ENCODE peak calls at places on chromosome 3, in four cellular contexts. Y is heart right ventricle; D is endothelial cell; W is activated T-helper 1 cell treated with anti-CD3 and anti-CD28 coated beads, Interleukin-12 subunit alpha, Interleukin-12 subunit beta, Interleukin-2, Interleukin-4 antibody, amounts not matched to agents 30 ng/mL and 10 ng/mL and 1 ng/mL, durations not matched to agents 14 hours and 24 hours and 36 hours. K is an unnamed sample.

GRCh38 chr3:108221403-108221802 is 821 bp downstream of the IFT57 start:
- DNase-seq in W (no peak), D (no peak), Y (no peak), K (no peak)

GRCh38 chr3:43181202-43181910 is 75.5 kb upstream of the POMGNT2 start:
- DNase-seq in Y (no peak), W (peak), D (no peak), K (no peak)

GRCh38 chr3:71972031-71972430 is 187.1 kb upstream of the PROK2 start:
- DNase-seq in D (no peak), Y (no peak), W (no peak), K (no peak)

GRCh38 chr3:127426444-127427168 is 138.8 kb upstream of the PRR20G start:
- DNase-seq in W (no peak), D (no peak), Y (no peak), K (peak)

GRCh38 chr3:119636891-119637611 is 23.3 kb downstream of the POPDC2 start:
- DNase-seq in W (no peak), D (no peak), Y (no peak), K (no peak)

GRCh38 chr3:37993811-37994638 is 3.4 kb downstream of the VILL start:
- DNase-seq in W (peak), D (peak), Y (peak), K (peak)

GRCh38 chr3:13112521-13113345 is 39.5 kb upstream of the IQSEC1 start:
- DNase-seq in Y (no peak), W (no peak), D (no peak), K (peak)

GRCh38 chr3:38049358-38050126 is 10.5 kb downstream of the DLEC1 start:
- DNase-seq in D (no peak), Y (no peak), W (no peak), K (no peak)

K was measured in spleen.